ENCODE peak calls at places on chromosome 6, in nine cellular contexts. One of them, this sample, is unnamed.

GRCh38 chr6:35228483-35228882 is 14.7 kb downstream of the SCUBE3 start:
- DNase-seq in naive B cell: no peak
- DNase-seq in tibial artery: no peak
- DNase-seq in adipocyte: no peak
- DNase-seq in right cardiac atrium: no peak
- DNase-seq in activated naive CD8-positive, alpha-beta T cell treated with anti-CD3 and anti-CD28 coated beads, Interleukin-2, amount 50 U/mL, for 24 hours: no peak
- DNase-seq in activated B cell treated with CpG ODN at 0.5 μM for 24 hours: no peak
- DNase-seq in activated CD8-positive, alpha-beta memory T cell treated with anti-CD3 and anti-CD28 coated beads for 1 hour: no peak
- DNase-seq in keratinocyte: no peak
- DNase-seq in this sample: no peak

GRCh38 chr6:13729891-13730290 is 18.3 kb upstream of the RANBP9 start:
- DNase-seq in naive B cell: no peak
- DNase-seq in activated B cell treated with CpG ODN at 0.5 μM for 24 hours: no peak
- DNase-seq in keratinocyte: peak
- DNase-seq in right cardiac atrium: no peak
- DNase-seq in activated CD8-positive, alpha-beta memory T cell treated with anti-CD3 and anti-CD28 coated beads for 1 hour: no peak
- DNase-seq in adipocyte: peak
- DNase-seq in tibial artery: no peak
- DNase-seq in activated naive CD8-positive, alpha-beta T cell treated with anti-CD3 and anti-CD28 coated beads, Interleukin-2, amount 50 U/mL, for 24 hours: no peak
- DNase-seq in this sample: no peak

GRCh38 chr6:29964904-29965872 is 22.9 kb downstream of the HLA-A start:
- DNase-seq in naive B cell: peak
- DNase-seq in activated CD8-positive, alpha-beta memory T cell treated with anti-CD3 and anti-CD28 coated beads for 1 hour: peak
- DNase-seq in right cardiac atrium: peak
- DNase-seq in activated naive CD8-positive, alpha-beta T cell treated with anti-CD3 and anti-CD28 coated beads, Interleukin-2, amount 50 U/mL, for 24 hours: peak
- DNase-seq in activated B cell treated with CpG ODN at 0.5 μM for 24 hours: peak
- DNase-seq in adipocyte: peak
- DNase-seq in tibial artery: peak
- DNase-seq in keratinocyte: no peak
- DNase-seq in this sample: peak

GRCh38 chr6:110140650-110141049 is 38.8 kb downstream of the WASF1 start:
- DNase-seq in activated CD8-positive, alpha-beta memory T cell treated with anti-CD3 and anti-CD28 coated beads for 1 hour: no peak
- DNase-seq in activated naive CD8-positive, alpha-beta T cell treated with anti-CD3 and anti-CD28 coated beads, Interleukin-2, amount 50 U/mL, for 24 hours: no peak
- DNase-seq in naive B cell: no peak
- DNase-seq in keratinocyte: peak
- DNase-seq in tibial artery: no peak
- DNase-seq in adipocyte: peak
- DNase-seq in right cardiac atrium: no peak
- DNase-seq in activated B cell treated with CpG ODN at 0.5 μM for 24 hours: no peak
- DNase-seq in this sample: no peak

GRCh38 chr6:161318456-161318855 is 44.6 kb upstream of the AGPAT4 start:
- DNase-seq in activated naive CD8-positive, alpha-beta T cell treated with anti-CD3 and anti-CD28 coated beads, Interleukin-2, amount 50 U/mL, for 24 hours: no peak
- DNase-seq in tibial artery: no peak
- DNase-seq in keratinocyte: no peak
- DNase-seq in activated B cell treated with CpG ODN at 0.5 μM for 24 hours: no peak
- DNase-seq in right cardiac atrium: no peak
- DNase-seq in activated CD8-positive, alpha-beta memory T cell treated with anti-CD3 and anti-CD28 coated beads for 1 hour: no peak
- DNase-seq in naive B cell: no peak
- DNase-seq in adipocyte: no peak
- DNase-seq in this sample: no peak

GRCh38 chr6:44084231-44085014 is 42.8 kb downstream of the MRPL14 start:
- DNase-seq in naive B cell: no peak
- DNase-seq in keratinocyte: peak
- DNase-seq in activated B cell treated with CpG ODN at 0.5 μM for 24 hours: no peak
- DNase-seq in adipocyte: peak
- DNase-seq in right cardiac atrium: no peak
- DNase-seq in activated naive CD8-positive, alpha-beta T cell treated with anti-CD3 and anti-CD28 coated beads, Interleukin-2, amount 50 U/mL, for 24 hours: no peak
- DNase-seq in tibial artery: no peak
- DNase-seq in activated CD8-positive, alpha-beta memory T cell treated with anti-CD3 and anti-CD28 coated beads for 1 hour: no peak
- DNase-seq in this sample: no peak

GRCh38 chr6:123116370-123116769 is 120.3 kb downstream of the CLVS2 start:
- DNase-seq in activated naive CD8-positive, alpha-beta T cell treated with anti-CD3 and anti-CD28 coated beads, Interleukin-2, amount 50 U/mL, for 24 hours: no peak
- DNase-seq in naive B cell: no peak
- DNase-seq in activated CD8-positive, alpha-beta memory T cell treated with anti-CD3 and anti-CD28 coated beads for 1 hour: no peak
- DNase-seq in activated B cell treated with CpG ODN at 0.5 μM for 24 hours: no peak
- DNase-seq in right cardiac atrium: no peak
- DNase-seq in adipocyte: no peak
- DNase-seq in keratinocyte: no peak
- DNase-seq in tibial artery: no peak
- DNase-seq in this sample: no peak

GRCh38 chr6:72894091-72894490 is 272.2 kb downstream of the KCNQ5 start:
- DNase-seq in tibial artery: no peak
- DNase-seq in activated B cell treated with CpG ODN at 0.5 μM for 24 hours: no peak
- DNase-seq in right cardiac atrium: no peak
- DNase-seq in activated CD8-positive, alpha-beta memory T cell treated with anti-CD3 and anti-CD28 coated beads for 1 hour: no peak
- DNase-seq in naive B cell: no peak
- DNase-seq in keratinocyte: no peak
- DNase-seq in activated naive CD8-positive, alpha-beta T cell treated with anti-CD3 and anti-CD28 coated beads, Interleukin-2, amount 50 U/mL, for 24 hours: no peak
- DNase-seq in adipocyte: no peak
- DNase-seq in this sample: no peak

GRCh38 chr6:164502838-164503237 is 806.6 kb downstream of the C6orf118 start:
- DNase-seq in right cardiac atrium: no peak
- DNase-seq in keratinocyte: no peak
- DNase-seq in adipocyte: no peak
- DNase-seq in activated B cell treated with CpG ODN at 0.5 μM for 24 hours: no peak
- DNase-seq in activated CD8-positive, alpha-beta memory T cell treated with anti-CD3 and anti-CD28 coated beads for 1 hour: no peak
- DNase-seq in activated naive CD8-positive, alpha-beta T cell treated with anti-CD3 and anti-CD28 coated beads, Interleukin-2, amount 50 U/mL, for 24 hours: no peak
- DNase-seq in tibial artery: no peak
- DNase-seq in naive B cell: no peak
- DNase-seq in this sample: no peak

GRCh38 chr6:127775371-127775770 is 125.5 kb downstream of the THEMIS start:
- DNase-seq in adipocyte: peak
- DNase-seq in naive B cell: no peak
- DNase-seq in activated CD8-positive, alpha-beta memory T cell treated with anti-CD3 and anti-CD28 coated beads for 1 hour: no peak
- DNase-seq in activated B cell treated with CpG ODN at 0.5 μM for 24 hours: no peak
- DNase-seq in activated naive CD8-positive, alpha-beta T cell treated with anti-CD3 and anti-CD28 coated beads, Interleukin-2, amount 50 U/mL, for 24 hours: no peak
- DNase-seq in keratinocyte: no peak
- DNase-seq in right cardiac atrium: no peak
- DNase-seq in tibial artery: no peak
- DNase-seq in this sample: no peak

GRCh38 chr6:35185302-35185681 is 28.5 kb upstream of the SCUBE3 start:
- DNase-seq in naive B cell: no peak
- DNase-seq in right cardiac atrium: peak
- DNase-seq in tibial artery: peak
- DNase-seq in adipocyte: peak
- DNase-seq in activated naive CD8-positive, alpha-beta T cell treated with anti-CD3 and anti-CD28 coated beads, Interleukin-2, amount 50 U/mL, for 24 hours: no peak
- DNase-seq in keratinocyte: no peak
- DNase-seq in activated B cell treated with CpG ODN at 0.5 μM for 24 hours: no peak
- DNase-seq in activated CD8-positive, alpha-beta memory T cell treated with anti-CD3 and anti-CD28 coated beads for 1 hour: no peak
- DNase-seq in this sample: no peak

GRCh38 chr6:56148488-56149190 is 98.7 kb downstream of the COL21A1 start:
- DNase-seq in tibial artery: no peak
- DNase-seq in activated naive CD8-positive, alpha-beta T cell treated with anti-CD3 and anti-CD28 coated beads, Interleukin-2, amount 50 U/mL, for 24 hours: no peak
- DNase-seq in naive B cell: no peak
- DNase-seq in activated CD8-positive, alpha-beta memory T cell treated with anti-CD3 and anti-CD28 coated beads for 1 hour: no peak
- DNase-seq in activated B cell treated with CpG ODN at 0.5 μM for 24 hours: no peak
- DNase-seq in adipocyte: peak
- DNase-seq in keratinocyte: no peak
- DNase-seq in right cardiac atrium: no peak
- DNase-seq in this sample: no peak

GRCh38 chr6:129029778-129030177 is 146.8 kb downstream of the LAMA2 start:
- DNase-seq in adipocyte: no peak
- DNase-seq in activated naive CD8-positive, alpha-beta T cell treated with anti-CD3 and anti-CD28 coated beads, Interleukin-2, amount 50 U/mL, for 24 hours: no peak
- DNase-seq in naive B cell: no peak
- DNase-seq in right cardiac atrium: no peak
- DNase-seq in tibial artery: no peak
- DNase-seq in activated CD8-positive, alpha-beta memory T cell treated with anti-CD3 and anti-CD28 coated beads for 1 hour: no peak
- DNase-seq in activated B cell treated with CpG ODN at 0.5 μM for 24 hours: no peak
- DNase-seq in keratinocyte: no peak
- DNase-seq in this sample: no peak

GRCh38 chr6:26240157-26240980 is 124.6 kb upstream of the BTN3A2 start:
- DNase-seq in activated B cell treated with CpG ODN at 0.5 μM for 24 hours: peak
- DNase-seq in activated CD8-positive, alpha-beta memory T cell treated with anti-CD3 and anti-CD28 coated beads for 1 hour: peak
- DNase-seq in right cardiac atrium: peak
- DNase-seq in activated naive CD8-positive, alpha-beta T cell treated with anti-CD3 and anti-CD28 coated beads, Interleukin-2, amount 50 U/mL, for 24 hours: peak
- DNase-seq in keratinocyte: no peak
- DNase-seq in naive B cell: peak
- DNase-seq in tibial artery: peak
- DNase-seq in adipocyte: peak
- DNase-seq in this sample: peak

GRCh38 chr6:143755301-143755744 is 77.6 kb downstream of the PHACTR2 start:
- DNase-seq in right cardiac atrium: no peak
- DNase-seq in keratinocyte: no peak
- DNase-seq in activated B cell treated with CpG ODN at 0.5 μM for 24 hours: no peak
- DNase-seq in activated naive CD8-positive, alpha-beta T cell treated with anti-CD3 and anti-CD28 coated beads, Interleukin-2, amount 50 U/mL, for 24 hours: no peak
- DNase-seq in adipocyte: no peak
- DNase-seq in tibial artery: no peak
- DNase-seq in activated CD8-positive, alpha-beta memory T cell treated with anti-CD3 and anti-CD28 coated beads for 1 hour: no peak
- DNase-seq in naive B cell: no peak
- DNase-seq in this sample: no peak